ENCODE peak calls at places on chromosomes 13 and 19, in nine cellular contexts. F is H7; T is activated CD4-positive, alpha-beta T cell treated with anti-CD3 and anti-CD28 coated beads for 4 hours; A is HEK293T; O is left cardiac atrium; Q is ovary; X is stimulated activated CD4-positive, alpha-beta T cell treated with anti-CD3 and anti-CD28 coated beads, Interleukin-15, amount 100 ng/mL, for 1 hour; D is CD4-positive, alpha-beta T cell; W is GM20000. J is an unnamed sample.

GRCh38 chr19:784541-784940 is 12.7 kb upstream of the PTBP1 start:
- DNase-seq in F (no peak), T (no peak), A (no peak), O (no peak), Q (no peak), X (no peak), D (no peak), W (no peak), J (no peak)

GRCh38 chr13:57865600-57866294 is 234.2 kb downstream of the PCDH17 start:
- DNase-seq in F (no peak), T (no peak), A (no peak), O (no peak), Q (no peak), X (no peak), D (no peak), W (no peak), J (no peak)

GRCh38 chr19:54670576-54671347 is 8.0 kb downstream of the LILRB4 start:
- DNase-seq in F (no peak), T (no peak), A (no peak), O (no peak), Q (no peak), X (no peak), D (no peak), W (no peak), J (no peak)

GRCh38 chr13:69856331-69856730 is 251.3 kb upstream of the ATXN8OS start:
- DNase-seq in F (no peak), T (no peak), A (no peak), O (no peak), Q (no peak), X (no peak), D (no peak), W (no peak), J (no peak)

GRCh38 chr13:104976964-104977363 is 1558.5 kb downstream of the EFNB2 start:
- DNase-seq in F (no peak), T (no peak), A (no peak), O (no peak), Q (no peak), X (no peak), D (no peak), W (no peak), J (no peak)

GRCh38 chr19:29060833-29061364 is 152.1 kb downstream of the UQCRFS1 start:
- DNase-seq in F (no peak), T (no peak), A (no peak), O (no peak), Q (no peak), X (no peak), D (no peak), W (no peak), J (no peak)

GRCh38 chr19:52048604-52049493 is at the start of gene ZNF432:
- DNase-seq in F (peak), T (peak), A (peak), O (peak), Q (peak), X (peak), D (peak), W (peak), J (peak)

GRCh38 chr13:113425931-113426590 is 27.2 kb downstream of the ADPRHL1 start:
- DNase-seq in F (no peak), T (no peak), A (no peak), O (no peak), Q (no peak), X (no peak), D (no peak), W (no peak), J (no peak)

GRCh38 chr13:27012482-27013197 is 159.0 kb downstream of the USP12 start:
- DNase-seq in F (no peak), T (no peak), A (no peak), O (no peak), Q (no peak), X (no peak), D (no peak), W (no peak), J (no peak)

GRCh38 chr19:9945319-9945966 is 9.1 kb upstream of the OLFM2 start:
- DNase-seq in F (peak), T (no peak), A (peak), O (peak), Q (peak), X (no peak), D (no peak), W (no peak), J (peak)

GRCh38 chr19:55092423-55093318 is 17.0 kb downstream of the EPS8L1 start:
- DNase-seq in F (peak), T (no peak), A (no peak), O (no peak), Q (no peak), X (no peak), D (no peak), W (no peak), J (no peak)

GRCh38 chr13:50691682-50692263 is 151.7 kb downstream of the DLEU7 start:
- DNase-seq in F (no peak), T (no peak), A (no peak), O (no peak), Q (no peak), X (no peak), D (no peak), W (no peak), J (no peak)

GRCh38 chr19:52102782-52103181 is 7.2 kb upstream of the ZNF841 start:
- DNase-seq in F (no peak), T (no peak), A (no peak), O (no peak), Q (no peak), X (no peak), D (no peak), W (no peak), J (no peak)

GRCh38 chr13:99176309-99177276 is 24.1 kb upstream of the UBAC2 start:
- DNase-seq in F (peak), T (peak), A (peak), O (peak), Q (peak), X (peak), D (peak), W (peak), J (peak)

GRCh38 chr19:56125806-56126590 is 4.9 kb upstream of the ZNF787 start:
- DNase-seq in F (no peak), T (no peak), A (no peak), O (no peak), Q (no peak), X (no peak), D (no peak), W (no peak), J (peak)

GRCh38 chr13:23609414-23610186 is 39.4 kb downstream of the TNFRSF19 start:
- DNase-seq in F (no peak), T (no peak), A (no peak), O (no peak), Q (peak), X (no peak), D (no peak), W (no peak), J (peak)

GRCh38 chr19:1676351-1677266 is 24.2 kb upstream of the TCF3 start:
- DNase-seq in F (peak), T (no peak), A (no peak), O (no peak), Q (no peak), X (no peak), D (no peak), W (no peak), J (no peak)

GRCh38 chr19:52991021-52991420 is 22.7 kb upstream of the ERVV-1 start:
- DNase-seq in F (no peak), T (no peak), A (no peak), O (no peak), Q (no peak), X (no peak), D (no peak), W (no peak), J (no peak)

GRCh38 chr13:34886476-34886875 is 55.6 kb upstream of the NBEA start:
- DNase-seq in F (no peak), T (no peak), A (no peak), O (no peak), Q (no peak), X (no peak), D (no peak), W (no peak), J (no peak)

GRCh38 chr19:39196860-39197562 is at the start of gene NCCRP1:
- DNase-seq in F (peak), T (no peak), A (no peak), O (no peak), Q (no peak), X (no peak), D (no peak), W (no peak), J (no peak)

GRCh38 chr19:41223431-41224234 is 4.6 kb downstream of the AXL start:
- DNase-seq in F (peak), T (no peak), A (no peak), O (no peak), Q (no peak), X (no peak), D (no peak), W (peak), J (no peak)

GRCh38 chr13:79423801-79424642 is 18.0 kb upstream of the RBM26 start:
- DNase-seq in F (peak), T (no peak), A (peak), O (no peak), Q (no peak), X (no peak), D (no peak), W (peak), J (no peak)

GRCh38 chr19:12667903-12668302 is 1.3 kb downstream of the WDR83 start:
- DNase-seq in F (no peak), T (no peak), A (no peak), O (no peak), Q (no peak), X (no peak), D (no peak), W (no peak), J (no peak)

GRCh38 chr13:23432589-23432988 is 913 bp downstream of the SACS start:
- DNase-seq in F (no peak), T (no peak), A (no peak), O (no peak), Q (no peak), X (no peak), D (no peak), W (no peak), J (no peak)

GRCh38 chr19:17902701-17903100 is 30.1 kb upstream of the CCDC124 start:
- DNase-seq in F (no peak), T (no peak), A (no peak), O (no peak), Q (no peak), X (no peak), D (no peak), W (no peak), J (no peak)

GRCh38 chr13:25330541-25330940 is 29.1 kb downstream of the NUP58 start:
- DNase-seq in F (no peak), T (no peak), A (no peak), O (no peak), Q (no peak), X (no peak), D (no peak), W (no peak), J (no peak)

GRCh38 chr13:53206455-53206854 is 177.8 kb downstream of the OLFM4 start:
- DNase-seq in F (peak), T (no peak), A (peak), O (no peak), Q (no peak), X (no peak), D (no peak), W (no peak), J (no peak)

J was measured in right cardiac atrium.